ENCODE peak calls at places on chromosomes 3 and 15, in eight cellular contexts. T is neuronal stem cell, Z is GM12878, E is psoas muscle, X is lung, A is gastrocnemius medialis, U is mucosa of descending colon, Y is Karpas-422. R is an unnamed sample. For H3K4me1, the result is how much of the 10 kb centered on the place peaks cover.

GRCh38 chr3:185647880-185648210 is 61.8 kb downstream of the SENP2 start:
- DNase-seq in X (no peak), U (no peak), T (no peak), Z (no peak), E (no peak), Y (no peak), A (no peak), R (no peak)

GRCh38 chr3:158085358-158085757 is 20.9 kb downstream of the SHOX2 start:
- DNase-seq in T (no peak), Y (no peak), U (no peak), A (no peak), Z (no peak), E (no peak), X (no peak), R (no peak)

GRCh38 chr15:85646538-85647091 is 148.1 kb downstream of the KLHL25 start:
- DNase-seq in T (no peak), U (no peak), E (no peak), Y (no peak), Z (no peak), X (no peak), A (no peak), R (no peak)

GRCh38 chr3:14216257-14217048 is 37.8 kb downstream of the LSM3 start:
- DNase-seq in Y (peak), A (no peak), E (no peak), X (peak), U (peak), Z (no peak), T (peak), R (peak)

GRCh38 chr3:127628788-127629456 is at the start of gene PODXL2:
- DNase-seq in Z (no peak), X (no peak), A (peak), U (no peak), E (peak), Y (peak), T (peak), R (peak)

GRCh38 chr15:38671675-38672141 is 107.1 kb upstream of the RASGRP1 start:
- DNase-seq in Y (peak), T (no peak), X (no peak), E (no peak), U (no peak), A (no peak), Z (peak), R (no peak)

GRCh38 chr3:127803619-127804018 is 18.7 kb downstream of the MGLL start:
- DNase-seq in Z (no peak), U (no peak), X (no peak), A (no peak), Y (no peak), E (no peak), T (no peak), R (no peak)

GRCh38 chr15:63502843-63503738 is 1.3 kb upstream of the USP3 start:
- DNase-seq in Z (peak), U (peak), A (peak), X (peak), Y (peak), E (peak), T (no peak), R (no peak)

GRCh38 chr15:63948436-63948835 is 97.8 kb downstream of the DAPK2 start:
- DNase-seq in A (no peak), Y (no peak), X (no peak), Z (no peak), U (no peak), T (no peak), E (no peak), R (no peak)

GRCh38 chr15:78838480-78838879 is 27.2 kb upstream of the ADAMTS7 start:
- DNase-seq in Z (no peak), T (no peak), X (no peak), Y (no peak), A (peak), U (no peak), E (peak), R (no peak)

GRCh38 chr15:101433396-101433795 is 56.1 kb downstream of the PCSK6 start:
- DNase-seq in U (no peak), X (no peak), A (no peak), Y (no peak), T (no peak), Z (no peak), E (no peak), R (no peak)

GRCh38 chr3:178304758-178305157 is 231.5 kb upstream of the KCNMB2 start:
- DNase-seq in T (no peak), U (no peak), X (no peak), A (no peak), Y (no peak), Z (no peak), E (no peak), R (no peak)

GRCh38 chr15:52021128-52021671 is 2.2 kb downstream of the MAPK6 start:
- DNase-seq in Y (peak), U (no peak), Z (no peak), E (no peak), T (no peak), A (peak), X (peak), R (no peak)

GRCh38 chr3:97257942-97258341 is 443.5 kb downstream of the EPHA6 start:
- DNase-seq in E (no peak), Y (no peak), A (no peak), Z (no peak), X (no peak), T (no peak), U (no peak), R (no peak)

GRCh38 chr3:178384302-178384939 is 151.8 kb upstream of the KCNMB2 start:
- DNase-seq in X (no peak), U (no peak), Y (no peak), T (no peak), A (no peak), Z (no peak), E (no peak), R (no peak)

GRCh38 chr3:53705774-53706173 is 140.4 kb downstream of the CHDH start:
- DNase-seq in E (no peak), Y (no peak), Z (no peak), T (no peak), A (no peak), X (peak), U (no peak), R (no peak)

GRCh38 chr3:14565791-14566588 is 25.8 kb upstream of the GRIP2 start:
- DNase-seq in Z (no peak), T (no peak), E (no peak), X (no peak), A (no peak), Y (no peak), U (no peak), R (no peak)

GRCh38 chr3:170346481-170347125 is 10.9 kb upstream of the SKIL start:
- DNase-seq in X (no peak), Z (no peak), A (no peak), T (no peak), U (no peak), E (no peak), Y (no peak), R (no peak)

GRCh38 chr3:182969277-182969676 is 11.1 kb downstream of the DCUN1D1 start:
- DNase-seq in Y (no peak), T (no peak), E (no peak), U (no peak), Z (no peak), A (no peak), X (no peak), R (no peak)

GRCh38 chr3:125115640-125116039 is 59.8 kb upstream of the HEG1 start:
- DNase-seq in Y (no peak), X (no peak), Z (no peak), T (no peak), U (no peak), E (no peak), A (no peak), R (no peak)

GRCh38 chr3:126025116-126025729 is 56.2 kb downstream of the ROPN1B start:
- DNase-seq in A (no peak), U (no peak), Y (no peak), E (no peak), X (no peak), Z (no peak), T (no peak), R (no peak)

GRCh38 chr3:138202945-138203701 is 16.0 kb downstream of the ARMC8 start:
- DNase-seq in T (no peak), Y (no peak), E (no peak), Z (no peak), U (no peak), X (no peak), A (peak), R (no peak)

GRCh38 chr3:179666436-179667035 is 13.7 kb downstream of the USP13 start:
- DNase-seq in E (peak), U (no peak), Y (no peak), T (no peak), A (peak), Z (no peak), X (peak), R (no peak)

GRCh38 chr3:154181127-154181691 is 60.0 kb downstream of the ARHGEF26 start:
- DNase-seq in X (no peak), A (no peak), Z (no peak), U (no peak), T (no peak), E (no peak), Y (no peak), R (no peak)

GRCh38 chr3:181794036-181794790 is 82.5 kb downstream of the SOX2 start:
- DNase-seq in E (no peak), A (no peak), U (no peak), Y (no peak), X (no peak), T (peak), Z (no peak), R (no peak)

GRCh38 chr15:57216288-57216687 is 160.0 kb upstream of the CGNL1 start:
- DNase-seq in Y (no peak), X (no peak), T (no peak), A (no peak), U (no peak), Z (no peak), E (no peak), R (no peak)

GRCh38 chr3:118208642-118209041 is 826.0 kb downstream of the IGSF11 start:
- DNase-seq in T (no peak), Y (no peak), Z (no peak), A (no peak), E (no peak), U (no peak), X (no peak), R (no peak)

GRCh38 chr3:102106421-102107097 is 257.2 kb downstream of the NFKBIZ start:
- DNase-seq in E (no peak), U (no peak), X (no peak), Z (no peak), Y (no peak), A (no peak), T (no peak), R (no peak)

GRCh38 chr3:61526307-61526706 is 35.1 kb upstream of the PTPRG start:
- DNase-seq in Y (no peak), X (no peak), A (no peak), E (no peak), T (no peak), Z (no peak), U (no peak), R (no peak)

GRCh38 chr3:160399347-160400047 is at the start of gene SMC4:
- DNase-seq in X (peak), Y (peak), U (peak), Z (peak), T (peak), E (peak), A (peak), R (peak)

GRCh38 chr3:46358466-46358865 is 4.6 kb downstream of the CCR2 start:
- DNase-seq in Y (no peak), U (no peak), A (no peak), T (no peak), X (no peak), E (no peak), Z (no peak), R (no peak)

GRCh38 chr3:178393833-178394232 is 142.4 kb upstream of the KCNMB2 start:
- DNase-seq in U (no peak), Z (no peak), X (no peak), T (no peak), A (no peak), Y (no peak), E (no peak), R (no peak)

GRCh38 chr3:108125550-108126071 is 34.8 kb upstream of the CD47 start:
- DNase-seq in Y (peak), T (no peak), E (no peak), A (no peak), U (peak), X (no peak), Z (peak), R (no peak)
- H3K4me3 ChIP-seq in Y (peak), T (no peak), E (no peak), A (no peak), U (no peak), X (no peak), Z (peak), R (no peak)

GRCh38 chr3:188156051-188156450 is 2.1 kb downstream of the LPP start:
- DNase-seq in T (no peak), Z (no peak), Y (no peak), E (no peak), A (no peak), U (no peak), X (no peak), R (no peak)

GRCh38 chr3:188152660-188153497 is 1.1 kb upstream of the LPP start:
- DNase-seq in E (peak), Y (peak), U (peak), Z (no peak), T (peak), X (peak), A (peak), R (peak)

GRCh38 chr3:188153498-188153948 is 434 bp upstream of the LPP start:
- DNase-seq in Y (peak), X (peak), E (peak), Z (no peak), A (peak), U (peak), T (peak), R (peak)

GRCh38 chr3:188153949-188154757 is at the start of gene LPP:
- DNase-seq in Z (no peak), E (peak), X (peak), T (peak), U (peak), A (peak), Y (peak), R (peak)

DNA sequence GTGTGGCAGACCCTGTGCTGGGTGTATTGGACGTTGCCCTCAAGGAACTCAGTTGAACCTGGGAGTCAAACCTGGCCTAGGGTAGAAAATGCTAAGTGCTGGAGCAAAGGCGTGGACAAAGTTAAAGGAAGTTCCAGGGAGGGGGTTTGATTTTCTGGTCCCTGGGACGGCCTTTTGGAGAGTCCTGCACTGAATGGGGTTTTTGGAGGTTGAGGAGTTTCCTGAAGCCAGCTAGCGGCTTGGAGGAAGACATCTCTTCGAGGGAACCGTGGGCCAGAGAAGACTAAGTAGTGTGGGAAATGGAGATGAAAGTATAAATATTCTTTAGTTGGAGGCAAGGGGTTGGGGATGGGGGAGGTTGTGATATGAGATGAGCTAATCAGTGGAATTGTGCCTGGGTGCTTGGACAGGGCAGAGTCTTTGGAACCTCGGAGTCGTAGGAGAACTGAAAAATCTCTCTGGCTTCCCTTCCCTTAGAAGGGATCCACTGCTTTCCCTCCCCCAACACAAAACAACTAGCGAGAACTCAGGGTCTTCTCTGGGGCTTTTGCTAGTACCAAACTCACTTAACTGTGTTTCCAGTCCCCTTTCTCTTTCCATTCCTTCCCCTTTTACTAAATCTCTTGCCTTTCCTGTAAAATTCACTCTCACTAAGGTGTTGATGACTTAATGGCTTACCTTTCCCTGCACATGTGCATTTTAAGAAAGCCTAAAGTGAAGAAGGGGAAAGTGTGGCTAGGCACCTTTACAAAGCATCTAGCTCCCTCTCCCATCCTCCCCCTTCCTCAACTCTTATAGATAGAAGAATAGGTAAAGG is 1.0 kb downstream of the LPP start:
- DNase-seq in E (no peak), X (no peak), A (no peak), U (no peak), Z (no peak), Y (no peak), T (no peak), R (no peak)
- H3K4me1 ChIP-seq in E (under half), X (under half), A (half or more), U (under half), Z (under half), Y (under half), T (under half), R (under half)

GRCh38 chr3:4584537-4585249 is 91.5 kb downstream of the ITPR1 start:
- DNase-seq in E (no peak), X (no peak), A (no peak), Z (peak), U (no peak), Y (no peak), T (no peak), R (no peak)

GRCh38 chr3:4588410-4588809 is 95.3 kb downstream of the ITPR1 start:
- DNase-seq in E (peak), X (no peak), Y (no peak), A (no peak), U (no peak), Z (no peak), T (no peak), R (no peak)

GRCh38 chr3:4587061-4587837 is 94.1 kb downstream of the ITPR1 start:
- DNase-seq in E (no peak), X (no peak), U (no peak), Z (no peak), A (no peak), Y (no peak), T (no peak), R (no peak)

GRCh38 chr3:4587838-4588105 is 94.6 kb downstream of the ITPR1 start:
- DNase-seq in Z (no peak), Y (no peak), T (no peak), X (no peak), U (no peak), A (no peak), E (no peak), R (no peak)

GRCh38 chr3:4586381-4586780 is 93.2 kb downstream of the ITPR1 start:
- DNase-seq in X (no peak), A (no peak), Z (no peak), T (no peak), U (no peak), E (no peak), Y (no peak), R (no peak)
- H3K4me3 ChIP-seq in X (no peak), A (no peak), Z (no peak), T (no peak), U (no peak), E (no peak), Y (no peak), R (no peak)

GRCh38 chr3:9731206-9732079 is at the start of gene BRPF1:
- DNase-seq in Y (peak), U (peak), Z (peak), A (peak), T (peak), E (peak), X (peak), R (peak)

GRCh38 chr3:9729419-9729818 is 2.1 kb upstream of the BRPF1 start:
- DNase-seq in A (no peak), T (no peak), Z (no peak), X (no peak), E (no peak), Y (no peak), U (no peak), R (no peak)

GRCh38 chr3:9730747-9731205 is 759 bp upstream of the BRPF1 start:
- DNase-seq in X (no peak), U (no peak), Z (no peak), T (no peak), E (no peak), Y (no peak), A (no peak), R (no peak)

GRCh38 chr3:9732753-9733115 is 1.2 kb downstream of the BRPF1 start:
- DNase-seq in A (no peak), U (no peak), E (no peak), X (no peak), Z (no peak), Y (no peak), T (no peak), R (no peak)

DNA sequence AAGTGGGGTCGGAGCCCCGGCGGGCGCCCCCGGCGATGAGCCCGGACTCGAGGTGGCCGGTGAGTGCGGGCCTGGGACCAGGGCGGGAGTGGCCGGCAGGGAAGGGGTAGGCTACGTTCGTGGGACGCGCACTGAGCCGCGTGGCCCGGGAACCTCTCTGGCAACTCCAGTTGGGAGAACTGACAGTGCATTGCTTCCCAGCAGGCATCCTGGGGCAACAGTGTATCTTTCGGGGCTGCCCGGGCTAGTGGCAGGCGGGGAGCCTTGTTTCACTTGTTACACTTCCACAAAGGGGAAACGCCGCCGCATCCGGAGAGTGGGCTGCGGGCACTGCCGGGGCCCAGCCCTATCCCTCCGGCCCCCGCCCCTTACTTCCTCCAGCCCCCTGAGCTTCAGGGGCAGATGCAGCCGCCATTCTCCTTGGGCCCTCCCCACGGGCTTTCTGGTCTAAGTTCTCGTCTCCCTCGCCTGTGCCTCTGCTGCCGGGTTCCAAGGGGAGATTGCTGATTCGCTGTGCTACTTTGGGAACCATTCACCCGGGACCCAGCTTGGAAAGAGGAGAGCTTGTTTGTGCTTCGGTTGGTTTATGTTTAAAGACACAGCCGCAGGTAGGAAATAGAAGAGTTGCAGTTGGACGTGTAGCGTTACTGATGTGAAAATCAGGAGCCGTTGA is 681 bp downstream of the BRPF1 start:
- DNase-seq in Z (no peak), X (peak), E (no peak), Y (peak), U (peak), T (no peak), A (no peak), R (no peak)
- H3K4me1 ChIP-seq in Z (under half), X (under half), E (under half), Y (under half), U (under half), T (under half), A (under half), R (under half)

GRCh38 chr15:77568960-77569646 is 63.6 kb downstream of the LINGO1 start:
- DNase-seq in Y (no peak), T (no peak), E (no peak), X (peak), A (no peak), Z (no peak), U (no peak), R (no peak)
- H3K4me3 ChIP-seq in Y (no peak), T (no peak), E (peak), X (no peak), A (peak), Z (no peak), U (no peak), R (no peak)

GRCh38 chr3:197953325-197953724 is 3.3 kb downstream of the RPL35A start:
- DNase-seq in Y (no peak), X (no peak), T (no peak), A (no peak), Z (no peak), E (no peak), U (no peak), R (no peak)
- H3K4me1 ChIP-seq in Y (under half), X (under half), T (under half), A (under half), Z (under half), E (under half), U (under half), R (under half)

DNA sequence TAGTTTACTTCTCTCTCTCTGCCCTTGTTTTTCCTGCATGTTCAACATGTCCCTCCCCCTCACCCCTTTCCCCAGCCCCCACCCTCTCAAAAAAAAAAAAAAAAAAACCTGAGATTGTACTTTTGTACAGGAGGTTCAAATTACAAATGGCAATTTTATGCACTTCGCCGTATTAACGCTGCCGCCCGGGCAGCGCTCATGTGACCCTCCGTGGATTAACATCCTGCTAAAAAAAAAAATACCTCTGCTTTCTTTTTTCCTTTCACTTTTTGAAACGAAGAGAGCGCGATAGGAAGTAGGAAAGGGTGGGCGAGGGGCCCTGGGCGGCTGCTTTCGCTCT is 2.3 kb downstream of the NR2F2 start:
- DNase-seq in U (no peak), Y (no peak), E (no peak), Z (no peak), A (no peak), T (no peak), X (no peak), R (no peak)
- H3K4me3 ChIP-seq in U (peak), Y (no peak), E (peak), Z (peak), A (peak), T (peak), X (peak), R (peak)

R was measured in NT2/D1.